ENCODE peak calls at places on chromosomes 3 and 15, in seven cellular contexts. R is activated naive CD4-positive, alpha-beta T cell treated with anti-CD3 and anti-CD28 coated beads, Interleukin-2, amount 50 U/mL, for 16 hours; Q is ELR; T is stimulated activated CD8-positive, alpha-beta memory T cell treated with anti-CD3 and anti-CD28 coated beads, Interleukin-2, amount 100 ng/mL, for 1 hour; N is brain microvascular endothelial cell; Y is neural crest cell; A is KBM-7. B is an unnamed sample.

GRCh38 chr15:66261056-66261455 is 7.5 kb upstream of the MEGF11 start:
- DNase-seq in A (no peak), N (no peak), R (no peak), Y (no peak), T (no peak), Q (no peak), B (no peak)

GRCh38 chr15:35107122-35107521 is 22.0 kb upstream of the NANOGP8 start:
- DNase-seq in N (no peak), A (no peak), T (no peak), Q (no peak), R (no peak), Y (no peak), B (no peak)

GRCh38 chr3:190533511-190534282 is 19.8 kb downstream of the IL1RAP start:
- DNase-seq in R (no peak), N (peak), A (peak), Q (peak), Y (no peak), T (no peak), B (no peak)

GRCh38 chr15:41115652-41116115 is 396 bp downstream of the INO80 start:
- DNase-seq in Y (no peak), A (no peak), R (peak), Q (peak), T (no peak), N (no peak), B (peak)

GRCh38 chr15:77966540-77967290 is 110.8 kb downstream of the TBC1D2B start:
- DNase-seq in N (peak), Q (peak), A (peak), Y (peak), T (peak), R (peak), B (peak)

GRCh38 chr15:83164409-83165404 is 42.9 kb downstream of the HDGFL3 start:
- DNase-seq in A (peak), R (no peak), T (no peak), Q (peak), Y (no peak), N (no peak), B (peak)

GRCh38 chr3:172557515-172558220 is 34.4 kb upstream of the TNFSF10 start:
- DNase-seq in Y (no peak), Q (no peak), T (no peak), N (no peak), R (peak), A (no peak), B (no peak)

GRCh38 chr3:100869787-100870186 is 123.4 kb downstream of the ABI3BP start:
- DNase-seq in Y (no peak), Q (no peak), T (no peak), N (no peak), R (no peak), A (no peak), B (no peak)

GRCh38 chr3:149813367-149814281 is 609 bp downstream of the RNF13 start:
- DNase-seq in Y (no peak), T (no peak), Q (peak), A (peak), N (peak), R (peak), B (peak)

GRCh38 chr3:9168230-9168629 is 81.2 kb downstream of the SRGAP3 start:
- DNase-seq in R (peak), Q (no peak), Y (no peak), N (no peak), A (no peak), T (no peak), B (peak)

GRCh38 chr3:64936570-64936969 is 248.8 kb upstream of the ADAMTS9 start:
- DNase-seq in Q (no peak), A (no peak), R (no peak), T (no peak), N (no peak), Y (no peak), B (no peak)

GRCh38 chr3:168877899-168878298 is 782.2 kb upstream of the GOLIM4 start:
- DNase-seq in Y (no peak), A (no peak), N (no peak), R (no peak), T (no peak), Q (no peak), B (no peak)

GRCh38 chr15:60328852-60329443 is 68.8 kb downstream of the ANXA2 start:
- DNase-seq in A (peak), Q (peak), Y (peak), T (no peak), R (no peak), N (peak), B (peak)

GRCh38 chr3:13533823-13534435 is 15.0 kb upstream of the FBLN2 start:
- DNase-seq in T (no peak), A (no peak), Q (no peak), N (no peak), Y (no peak), R (no peak), B (no peak)

GRCh38 chr3:123749716-123750115 is 134.4 kb downstream of the MYLK start:
- DNase-seq in T (no peak), A (no peak), Q (peak), Y (no peak), R (no peak), N (peak), B (no peak)

GRCh38 chr15:39180494-39180930 is 400.4 kb upstream of the THBS1 start:
- DNase-seq in Y (no peak), T (no peak), N (no peak), Q (no peak), R (no peak), A (no peak), B (no peak)

GRCh38 chr15:100042558-100042957 is 299.2 kb downstream of the ADAMTS17 start:
- DNase-seq in R (no peak), N (peak), Y (no peak), Q (peak), T (no peak), A (no peak), B (no peak)

GRCh38 chr3:186909078-186909853 is 21.1 kb upstream of the ST6GAL1 start:
- DNase-seq in Y (no peak), N (no peak), A (peak), R (peak), T (peak), Q (no peak), B (peak)

GRCh38 chr15:74443100-74443909 is 9.5 kb upstream of the SEMA7A start:
- DNase-seq in N (no peak), T (no peak), A (no peak), R (no peak), Q (no peak), Y (no peak), B (no peak)

GRCh38 chr3:150744041-150745026 is 18.6 kb downstream of the SIAH2 start:
- DNase-seq in N (no peak), T (no peak), Y (no peak), Q (no peak), R (no peak), A (no peak), B (no peak)

GRCh38 chr3:10366681-10367101 is 45.8 kb upstream of the SEC13 start:
- DNase-seq in A (no peak), N (peak), T (no peak), Y (no peak), Q (peak), R (no peak), B (peak)

GRCh38 chr3:127033171-127033570 is 50.3 kb downstream of the PLXNA1 start:
- DNase-seq in R (no peak), Q (no peak), A (no peak), N (no peak), Y (no peak), T (no peak), B (no peak)

GRCh38 chr3:37115451-37115850 is 58.9 kb downstream of the LRRFIP2 start:
- DNase-seq in Y (no peak), R (no peak), A (no peak), T (no peak), N (peak), Q (peak), B (no peak)

GRCh38 chr3:24123596-24123995 is 178.5 kb downstream of the NR1D2 start:
- DNase-seq in N (peak), T (no peak), R (no peak), A (no peak), Y (no peak), Q (peak), B (no peak)

GRCh38 chr3:183548262-183548769 is 7.2 kb downstream of the KLHL6 start:
- DNase-seq in Q (peak), N (peak), T (no peak), Y (no peak), R (no peak), A (no peak), B (no peak)

GRCh38 chr3:34859741-34860140 is 779.6 kb upstream of the ARPP21 start:
- DNase-seq in T (no peak), N (peak), A (no peak), R (no peak), Q (no peak), Y (no peak), B (no peak)

GRCh38 chr3:63937661-63938651 is 25.8 kb upstream of the SCAANT1 start:
- DNase-seq in R (no peak), T (no peak), N (no peak), Q (no peak), A (peak), Y (no peak), B (peak)

GRCh38 chr15:62455441-62455921 is 290.4 kb upstream of the C2CD4B start:
- DNase-seq in T (no peak), N (no peak), A (no peak), Y (no peak), R (no peak), Q (peak), B (no peak)

GRCh38 chr3:14658978-14659377 is 7.4 kb downstream of the CCDC174 start:
- DNase-seq in A (no peak), N (no peak), T (no peak), R (no peak), Q (no peak), Y (no peak), B (no peak)

GRCh38 chr15:58770519-58770856 is 614 bp upstream of the MINDY2 start:
- DNase-seq in A (no peak), Q (peak), N (peak), Y (no peak), T (no peak), R (no peak), B (no peak)

GRCh38 chr3:177427096-177427495 is 229.8 kb upstream of the TBL1XR1 start:
- DNase-seq in A (peak), R (peak), Y (no peak), N (no peak), T (no peak), Q (no peak), B (peak)

GRCh38 chr3:47315069-47315647 is 32.4 kb downstream of the KLHL18 start:
- DNase-seq in Q (no peak), A (peak), N (no peak), T (no peak), Y (no peak), R (no peak), B (no peak)

B was measured in activated CD4-positive, alpha-beta memory T cell treated with anti-CD3 and anti-CD28 coated beads, Interleukin-2, amount 10 ng/mL, durations not matched to agents 7 days and 5 days.